ENCODE peak calls at places on chromosomes 2 and 18, in four cellular contexts. B is GM12891, T is K562, E is GM12878. H is an unnamed sample.

GRCh38 chr2:42967959-42968674 is 175.7 kb upstream of the HAAO start:
- DNase-seq in B (no peak), T (peak), E (no peak), H (no peak)

GRCh38 chr2:144259332-144259731 is 260.6 kb downstream of the ZEB2 start:
- DNase-seq in B (no peak), T (no peak), E (no peak), H (no peak)

GRCh38 chr18:77851798-77852197 is 602.1 kb downstream of the GALR1 start:
- DNase-seq in B (no peak), T (no peak), E (no peak), H (no peak)

GRCh38 chr2:46122318-46122970 is 174.8 kb upstream of the EPAS1 start:
- DNase-seq in B (no peak), T (no peak), E (no peak), H (no peak)

GRCh38 chr2:24919977-24920812 is at the start of gene ADCY3:
- DNase-seq in B (peak), T (peak), E (no peak), H (no peak)

GRCh38 chr18:32343634-32344033 is 127.0 kb downstream of the GAREM1 start:
- DNase-seq in B (no peak), T (no peak), E (no peak), H (no peak)

GRCh38 chr2:193272011-193272410 is 1077.3 kb upstream of the TMEFF2 start:
- DNase-seq in B (no peak), T (no peak), E (no peak), H (peak)

GRCh38 chr2:148201075-148202004 is 180.4 kb downstream of the MBD5 start:
- DNase-seq in B (no peak), T (peak), E (no peak), H (peak)

GRCh38 chr2:230383453-230383852 is 32.5 kb upstream of the SP100 start:
- DNase-seq in B (no peak), T (no peak), E (no peak), H (no peak)

GRCh38 chr2:234444888-234445287 is 52.0 kb downstream of the ARL4C start:
- DNase-seq in B (no peak), T (no peak), E (no peak), H (no peak)

GRCh38 chr2:65062843-65063242 is 6.6 kb downstream of the CEP68 start:
- DNase-seq in B (no peak), T (peak), E (no peak), H (no peak)

GRCh38 chr2:96147593-96148201 is 2.5 kb upstream of the DUSP2 start:
- DNase-seq in B (no peak), T (no peak), E (no peak), H (no peak)

GRCh38 chr2:201262718-201263117 is 2.4 kb downstream of the CASP8 start:
- DNase-seq in B (no peak), T (no peak), E (no peak), H (no peak)

GRCh38 chr2:209577376-209578357 is 153.8 kb downstream of the MAP2 start:
- DNase-seq in B (no peak), T (no peak), E (no peak), H (no peak)

DNA sequence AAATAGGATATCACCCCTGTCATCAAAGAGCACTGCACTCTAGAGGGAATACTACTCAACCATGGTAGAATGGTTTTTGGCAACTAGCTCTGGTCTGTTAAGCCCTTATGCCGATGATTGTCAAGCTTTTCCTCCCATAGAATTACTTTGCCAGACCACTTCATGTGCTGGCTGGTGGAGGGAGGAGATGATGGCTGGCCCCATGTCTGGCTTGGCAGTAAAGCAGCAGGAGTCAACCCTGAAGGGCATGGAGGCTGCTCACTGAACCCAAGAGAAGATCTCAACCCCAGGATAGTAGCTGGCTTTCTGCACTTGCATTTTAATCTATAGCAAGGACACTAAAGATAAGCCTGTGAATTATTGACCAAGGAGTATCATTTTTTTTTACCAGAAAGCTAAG is 310.0 kb downstream of the PIEZO2 start:
- DNase-seq in B (no peak), T (no peak), E (no peak), H (no peak)
- TF ChIP-seq SPI1 in B (no peak), T (no peak), E (no peak), H (no peak)

GRCh38 chr2:197281421-197281820 is 29.2 kb downstream of the ANKRD44 start:
- DNase-seq in B (no peak), T (no peak), E (no peak), H (peak)

GRCh38 chr2:197285361-197285760 is 25.2 kb downstream of the ANKRD44 start:
- DNase-seq in B (no peak), T (no peak), E (no peak), H (no peak)

GRCh38 chr2:197292614-197293013 is 18.0 kb downstream of the ANKRD44 start:
- DNase-seq in B (no peak), T (no peak), E (no peak), H (no peak)

GRCh38 chr2:197286805-197287595 is 23.6 kb downstream of the ANKRD44 start:
- DNase-seq in B (no peak), T (no peak), E (no peak), H (peak)
- TF ChIP-seq SPI1 in B (peak), T (no peak), E (no peak), H (no peak)

GRCh38 chr18:23176701-23177432 is 41.6 kb downstream of the CABLES1 start:
- DNase-seq in B (no peak), T (no peak), E (no peak), H (no peak)
- TF ChIP-seq SPI1 in B (no peak), T (no peak), E (no peak), H (no peak)

GRCh38 chr2:128259585-128259984 is 59.1 kb downstream of the HS6ST1 start:
- DNase-seq in B (no peak), T (no peak), E (no peak), H (no peak)

GRCh38 chr2:128258218-128258617 is 60.5 kb downstream of the HS6ST1 start:
- DNase-seq in B (no peak), T (no peak), E (no peak), H (no peak)

GRCh38 chr2:128261245-128262128 is 57.2 kb downstream of the HS6ST1 start:
- DNase-seq in B (no peak), T (no peak), E (no peak), H (no peak)

GRCh38 chr2:128262315-128263253 is 56.1 kb downstream of the HS6ST1 start:
- DNase-seq in B (no peak), T (no peak), E (no peak), H (no peak)

DNA sequence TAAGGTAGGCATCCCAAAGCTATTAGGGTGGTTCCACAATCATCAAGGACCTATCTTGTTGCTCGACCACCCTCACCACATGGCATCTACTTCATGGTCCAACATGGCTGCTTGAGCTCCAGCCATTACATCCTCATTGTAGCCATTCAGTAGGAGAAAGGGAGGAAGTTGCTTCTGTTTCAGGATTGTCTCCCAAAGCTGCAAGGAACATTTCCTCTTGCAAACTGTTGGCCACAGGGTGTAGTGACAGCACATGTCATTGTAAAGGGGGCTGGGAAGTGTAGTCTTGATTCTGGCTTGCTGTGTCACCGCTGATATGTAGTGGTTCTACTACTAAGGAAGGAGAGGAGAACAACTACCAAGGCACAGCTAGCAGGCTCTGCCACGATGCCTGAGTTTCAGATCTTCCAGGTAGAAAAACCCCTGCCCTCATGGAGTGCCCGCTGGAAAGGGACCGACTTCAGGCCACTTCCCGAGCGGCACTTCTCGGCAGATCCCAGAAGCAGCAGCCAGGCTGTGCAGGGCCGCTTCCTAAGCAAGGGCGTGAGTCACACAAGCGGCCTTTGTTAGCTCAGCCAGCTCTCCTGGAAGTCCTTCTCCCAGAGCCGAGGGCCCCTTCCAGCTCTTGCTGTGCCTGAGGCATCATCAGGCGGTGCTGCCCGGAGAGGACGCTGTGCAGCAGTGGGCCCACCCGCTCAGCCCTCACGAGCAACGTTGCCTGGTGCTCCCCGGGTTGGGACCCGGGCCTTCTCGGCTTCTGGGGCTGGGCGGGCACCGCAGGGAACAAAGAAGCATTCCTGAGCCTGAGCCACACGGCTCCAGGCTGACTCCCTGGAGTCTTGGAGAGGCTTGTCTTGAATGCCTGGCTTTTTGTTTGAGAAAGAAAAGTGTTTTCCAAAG is 58.2 kb downstream of the HS6ST1 start:
- DNase-seq in B (no peak), T (no peak), E (no peak), H (no peak)
- TF ChIP-seq SPI1 in B (no peak), T (no peak), E (no peak), H (no peak)

H was measured in HL-60.